ENCODE peak calls at places on chromosomes 4 and X, in eight cellular contexts. L, J, V, F, A, G, R and N are unnamed samples. For H3K9me2, the result is how much of the 10 kb centered on the place peaks cover.

GRCh38 chr4:101471201-101471600 is 123.9 kb upstream of the PPP3CA start:
- DNase-seq in V (no peak), R (no peak), G (no peak), F (no peak), J (no peak), A (no peak), L (peak), N (no peak)

GRCh38 chrX:118682258-118683014 is 45.0 kb upstream of the IL13RA1 start:
- DNase-seq in L (no peak), F (no peak), J (no peak), V (no peak), R (peak), G (no peak), A (no peak), N (no peak)

GRCh38 chr4:169620846-169621228 is 459 bp downstream of the CLCN3 start:
- DNase-seq in A (peak), R (peak), F (peak), J (peak), G (no peak), L (peak), V (peak), N (peak)

GRCh38 chr4:174314770-174315169 is 31.1 kb downstream of the CEP44 start:
- DNase-seq in F (peak), A (no peak), V (no peak), G (no peak), L (peak), J (peak), R (peak), N (no peak)

GRCh38 chr4:3346146-3346545 is 53.3 kb downstream of the RGS12 start:
- DNase-seq in A (peak), R (peak), L (peak), V (peak), J (peak), G (peak), F (peak), N (peak)

GRCh38 chrX:24357101-24357500 is 3.3 kb upstream of the SUPT20HL1 start:
- DNase-seq in L (peak), F (no peak), V (no peak), R (no peak), G (no peak), J (no peak), A (no peak), N (no peak)

GRCh38 chrX:24928114-24928513 is 87.7 kb downstream of the ARX start:
- DNase-seq in R (no peak), A (no peak), F (no peak), L (no peak), J (no peak), G (no peak), V (no peak), N (no peak)

GRCh38 chr4:100302061-100303026 is 112.1 kb upstream of the DDIT4L start:
- DNase-seq in R (no peak), G (no peak), J (no peak), A (no peak), L (no peak), F (no peak), V (no peak), N (no peak)

GRCh38 chr4:24067781-24068193 is 177.9 kb upstream of the PPARGC1A start:
- DNase-seq in F (no peak), G (no peak), J (peak), R (peak), A (no peak), L (peak), V (no peak), N (no peak)

GRCh38 chr4:156169861-156170260 is 216.2 kb upstream of the CTSO start:
- DNase-seq in V (no peak), G (no peak), J (no peak), R (no peak), L (peak), F (peak), A (no peak), N (no peak)

GRCh38 chrX:80766916-80767315 is 42.8 kb downstream of the BRWD3 start:
- DNase-seq in G (no peak), V (no peak), R (no peak), F (no peak), J (no peak), A (no peak), L (no peak), N (no peak)

GRCh38 chr4:166673911-166674310 is 560.4 kb downstream of the SPOCK3 start:
- DNase-seq in V (no peak), A (no peak), R (no peak), L (no peak), F (no peak), J (no peak), G (no peak), N (no peak)

GRCh38 chr4:40502936-40503335 is 126.7 kb downstream of the RBM47 start:
- DNase-seq in V (no peak), G (no peak), R (no peak), F (no peak), L (peak), A (peak), J (no peak), N (no peak)

GRCh38 chr4:163332526-163333405 is at the start of gene NPY1R:
- DNase-seq in G (peak), A (peak), R (peak), V (peak), J (peak), F (peak), L (peak), N (peak)

GRCh38 chr4:120078216-120078615 is 11.6 kb upstream of the MAD2L1 start:
- DNase-seq in L (peak), J (no peak), A (no peak), R (no peak), F (no peak), V (no peak), G (no peak), N (no peak)

GRCh38 chrX:110732274-110732673 is 63.3 kb downstream of the CHRDL1 start:
- DNase-seq in J (no peak), G (no peak), F (peak), R (no peak), L (no peak), V (no peak), A (no peak), N (no peak)

GRCh38 chr4:82517043-82517442 is 44.7 kb downstream of the TMEM150C start:
- DNase-seq in J (no peak), L (peak), V (no peak), G (no peak), R (peak), F (no peak), A (no peak), N (no peak)

GRCh38 chr4:113222431-113222979 is 173.1 kb downstream of the ANK2 start:
- DNase-seq in R (peak), A (no peak), V (no peak), G (no peak), F (peak), L (peak), J (no peak), N (no peak)

GRCh38 chrX:150032742-150033141 is 94.5 kb upstream of the EOLA2 start:
- DNase-seq in V (no peak), G (no peak), L (peak), R (peak), F (no peak), A (no peak), J (peak), N (no peak)

GRCh38 chr4:104516884-104517283 is 22.2 kb upstream of the CXXC4 start:
- DNase-seq in J (no peak), F (no peak), L (no peak), G (no peak), A (no peak), V (no peak), R (no peak), N (no peak)

GRCh38 chr4:78845469-78845868 is 69.3 kb downstream of the BMP2K start:
- DNase-seq in G (no peak), A (peak), J (no peak), F (no peak), R (no peak), L (peak), V (no peak), N (no peak)

GRCh38 chr4:7993671-7994070 is 54.0 kb upstream of the AFAP1 start:
- DNase-seq in L (no peak), A (no peak), J (no peak), R (no peak), G (no peak), V (no peak), F (no peak), N (no peak)

DNA sequence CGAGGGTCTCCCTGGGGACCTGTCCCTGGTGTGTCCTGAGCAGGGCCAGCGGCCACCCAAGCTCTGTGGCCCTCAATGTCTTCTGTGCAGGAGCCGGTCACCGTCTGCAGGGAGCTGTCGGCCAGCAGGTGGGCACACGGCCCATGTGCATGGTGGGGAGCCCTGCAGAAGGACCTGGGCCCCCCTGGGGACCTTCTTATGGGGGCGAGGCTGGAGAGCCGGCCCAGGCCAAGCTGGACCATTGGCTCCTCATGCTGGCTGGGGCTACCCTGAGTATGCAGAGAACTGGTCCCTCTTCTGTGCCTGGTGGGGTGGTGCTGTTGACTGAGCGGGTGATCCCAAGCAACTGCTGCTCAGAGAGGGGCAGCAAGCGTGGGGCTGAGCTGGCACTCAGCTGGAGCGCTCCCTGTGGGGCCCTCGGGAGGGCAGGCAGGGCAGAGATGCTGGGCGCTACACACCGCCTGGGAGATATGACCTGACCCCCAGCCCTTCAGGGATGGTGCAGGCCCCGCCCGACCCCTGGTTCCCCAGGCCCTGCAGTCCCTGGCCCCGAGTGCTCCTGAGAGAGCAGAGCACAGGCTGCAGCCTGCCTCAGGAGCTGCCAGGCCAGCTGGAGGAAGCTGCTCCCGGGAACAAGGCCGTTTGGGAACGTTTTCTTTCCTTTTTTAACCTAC is 14.8 kb downstream of the NAT8L start:
- DNase-seq in V (peak), G (no peak), R (no peak), L (no peak), J (no peak), F (no peak), A (no peak), N (no peak)
- H2AFZ ChIP-seq in V (no peak), G (no peak), R (no peak), L (no peak), J (no peak), F (no peak), A (no peak), N (no peak)

GRCh38 chr4:48078862-48079655 is 55.0 kb downstream of the TXK start:
- DNase-seq in J (no peak), F (no peak), G (no peak), L (no peak), A (no peak), R (peak), V (no peak), N (no peak)
- H3K9me2 ChIP-seq in J (under half), F (under half), G (under half), L (under half), A (under half), R (under half), V (under half), N (under half)

GRCh38 chrX:152735860-152736511 is 2.4 kb downstream of the MAGEA12 start:
- DNase-seq in R (no peak), L (no peak), A (peak), V (no peak), G (no peak), J (no peak), F (no peak), N (no peak)

GRCh38 chrX:152735101-152735500 is 1.5 kb downstream of the MAGEA12 start:
- DNase-seq in F (no peak), R (no peak), J (no peak), A (no peak), G (no peak), L (no peak), V (no peak), N (no peak)

GRCh38 chrX:152738560-152738959 is 5.0 kb downstream of the MAGEA12 start:
- DNase-seq in R (no peak), A (no peak), G (no peak), J (no peak), F (no peak), V (no peak), L (no peak), N (no peak)

GRCh38 chrX:152733261-152733975 is at the start of the genes CSAG1 and MAGEA12:
- DNase-seq in R (no peak), V (peak), A (peak), F (no peak), G (no peak), L (no peak), J (no peak), N (no peak)
- H3K4me2 ChIP-seq in R (no peak), V (peak), A (no peak), F (no peak), G (no peak), L (no peak), J (no peak), N (no peak)

GRCh38 chr4:14289708-14290107 is 662.2 kb upstream of the BOD1L1 start:
- DNase-seq in J (no peak), L (no peak), F (no peak), A (no peak), G (no peak), R (peak), V (no peak), N (no peak)
- H2AFZ ChIP-seq in J (no peak), L (no peak), F (no peak), A (no peak), G (no peak), R (peak), V (no peak), N (no peak)